ENCODE peak calls at places on chromosomes 3 and 15, in six cellular contexts. X is substantia nigra; Z is central memory CD8-positive, alpha-beta T cell; G is left colon; W is NCI-H1092; V is Right ventricle myocardium superior. S is an unnamed sample.

GRCh38 chr15:97961067-97961954 is 808 bp downstream of the ARRDC4 start:
- DNase-seq in X (no peak), Z (no peak), G (peak), W (no peak), V (peak), S (peak)

GRCh38 chr3:148882288-148882687 is 17.2 kb downstream of the CPA3 start:
- DNase-seq in X (no peak), Z (no peak), G (no peak), W (no peak), V (no peak), S (peak)

GRCh38 chr3:31157028-31157694 is 262.7 kb upstream of the GADL1 start:
- DNase-seq in X (no peak), Z (no peak), G (no peak), W (no peak), V (no peak), S (no peak)

GRCh38 chr3:154904328-154904727 is 175.8 kb upstream of the MME start:
- DNase-seq in X (no peak), Z (no peak), G (no peak), W (no peak), V (no peak), S (peak)

GRCh38 chr15:57694264-57694663 is 12.2 kb upstream of the POLR2M start:
- DNase-seq in X (no peak), Z (no peak), G (no peak), W (no peak), V (no peak), S (no peak)

GRCh38 chr15:53160092-53160704 is 370.1 kb upstream of the ONECUT1 start:
- DNase-seq in X (no peak), Z (no peak), G (no peak), W (no peak), V (no peak), S (peak)

GRCh38 chr15:50256188-50257041 is 9.1 kb downstream of the HDC start:
- DNase-seq in X (no peak), Z (no peak), G (no peak), W (no peak), V (no peak), S (no peak)

GRCh38 chr3:187251599-187251998 is 39.9 kb downstream of the MASP1 start:
- DNase-seq in X (no peak), Z (no peak), G (no peak), W (no peak), V (no peak), S (peak)